ENCODE peak calls at places on chromosomes 1 and 21, in eight cellular contexts. P is RWPE1, V is WTC11, E is nephron progenitor cell, X is sigmoid colon, R is mammary epithelial cell, N is epithelial cell of esophagus, T is left ventricle myocardium inferior. C is an unnamed sample.

GRCh38 chr1:87968259-87968955 is 639.7 kb downstream of the LMO4 start:
- DNase-seq in E (peak), P (no peak), T (peak), R (no peak), N (no peak), X (peak), V (peak), C (no peak)

GRCh38 chr1:85934531-85934930 is 222.0 kb downstream of the COL24A1 start:
- DNase-seq in X (no peak), R (no peak), E (no peak), V (no peak), P (no peak), T (no peak), N (no peak), C (no peak)

GRCh38 chr21:45134677-45135076 is 60.3 kb downstream of the ADARB1 start:
- DNase-seq in X (no peak), E (no peak), T (no peak), P (no peak), V (no peak), N (no peak), R (no peak), C (no peak)

GRCh38 chr1:244599937-244600350 is 53.0 kb upstream of the DESI2 start:
- DNase-seq in P (peak), E (no peak), X (no peak), R (peak), N (peak), T (no peak), V (no peak), C (no peak)

GRCh38 chr1:50564417-50564816 is 141.2 kb upstream of the DMRTA2 start:
- DNase-seq in N (no peak), T (no peak), V (no peak), E (no peak), X (no peak), P (no peak), R (no peak), C (no peak)

GRCh38 chr1:42730002-42730401 is 10.0 kb downstream of the CLDN19 start:
- DNase-seq in E (no peak), T (no peak), V (peak), X (no peak), R (no peak), P (no peak), N (no peak), C (no peak)

GRCh38 chr1:25897754-25898153 is 8.5 kb downstream of the STMN1 start:
- DNase-seq in R (no peak), T (no peak), X (peak), P (no peak), N (no peak), V (no peak), E (no peak), C (no peak)

GRCh38 chr1:118984990-118985608 is 3.0 kb downstream of the TBX15 start:
- DNase-seq in X (no peak), N (no peak), R (no peak), E (no peak), P (no peak), V (no peak), T (no peak), C (no peak)

GRCh38 chr1:38131024-38131585 is 84.5 kb upstream of the POU3F1 start:
- DNase-seq in T (no peak), X (peak), P (no peak), R (no peak), V (no peak), N (no peak), E (no peak), C (no peak)

GRCh38 chr1:174217787-174218574 is 58.7 kb downstream of the RABGAP1L start:
- DNase-seq in N (peak), R (peak), V (no peak), E (no peak), X (no peak), T (no peak), P (no peak), C (no peak)

GRCh38 chr21:44869860-44870747 is 3.4 kb downstream of the PTTG1IP start:
- DNase-seq in P (peak), N (peak), V (no peak), T (no peak), X (peak), E (no peak), R (peak), C (no peak)

GRCh38 chr1:220876511-220877347 is 2.5 kb upstream of the HLX start:
- DNase-seq in P (no peak), T (no peak), E (peak), V (peak), N (no peak), X (no peak), R (no peak), C (no peak)

GRCh38 chr1:78061825-78062523 is 16.2 kb downstream of the GIPC2 start:
- DNase-seq in N (peak), E (no peak), X (no peak), T (no peak), R (peak), P (no peak), V (no peak), C (no peak)

GRCh38 chr1:6859415-6860343 is 74.4 kb downstream of the CAMTA1 start:
- DNase-seq in X (no peak), N (peak), P (peak), T (no peak), V (no peak), E (no peak), R (peak), C (no peak)

GRCh38 chr21:39022901-39023693 is 160.2 kb downstream of the PSMG1 start:
- DNase-seq in R (no peak), V (no peak), N (no peak), T (peak), E (peak), X (peak), P (no peak), C (no peak)
- TF ChIP-seq CTCF in R (peak), V (no peak), N (peak), T (peak), E (peak), X (no peak), P (no peak), C (peak)

DNA sequence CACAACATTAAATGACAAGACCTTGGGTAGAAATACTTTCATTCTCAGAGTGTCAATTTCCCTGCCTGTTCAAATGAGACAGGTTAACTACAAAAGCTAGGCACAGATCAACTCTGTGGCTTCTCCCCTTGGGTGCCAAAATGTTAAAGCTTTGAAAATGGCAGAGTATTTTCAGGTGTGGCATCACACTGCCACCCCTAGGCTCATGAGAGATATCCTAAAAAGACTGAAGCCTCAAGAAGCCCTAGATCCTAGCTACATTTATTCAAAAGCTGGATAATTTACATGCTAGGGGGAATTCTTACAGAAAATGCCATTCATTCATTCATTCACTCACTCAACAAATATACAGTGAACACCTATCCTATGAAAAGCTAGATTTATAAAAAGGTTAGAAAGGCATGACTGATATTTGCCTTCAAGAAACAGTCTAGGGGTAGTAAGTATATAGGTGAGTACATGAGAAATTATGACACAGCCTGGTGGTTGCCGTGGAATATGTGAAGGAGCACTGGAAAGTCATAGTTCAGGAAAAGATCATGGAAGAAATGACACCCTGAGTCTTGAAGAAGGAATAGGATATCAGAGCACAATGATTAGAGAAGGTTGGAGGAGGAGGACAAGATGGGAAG is 15.9 kb upstream of the RAB4A start:
- DNase-seq in P (no peak), E (no peak), R (no peak), T (no peak), X (no peak), N (peak), V (no peak), C (no peak)
- TF ChIP-seq CTCF in P (peak), E (peak), R (peak), T (peak), X (peak), N (peak), V (no peak), C (peak)

DNA sequence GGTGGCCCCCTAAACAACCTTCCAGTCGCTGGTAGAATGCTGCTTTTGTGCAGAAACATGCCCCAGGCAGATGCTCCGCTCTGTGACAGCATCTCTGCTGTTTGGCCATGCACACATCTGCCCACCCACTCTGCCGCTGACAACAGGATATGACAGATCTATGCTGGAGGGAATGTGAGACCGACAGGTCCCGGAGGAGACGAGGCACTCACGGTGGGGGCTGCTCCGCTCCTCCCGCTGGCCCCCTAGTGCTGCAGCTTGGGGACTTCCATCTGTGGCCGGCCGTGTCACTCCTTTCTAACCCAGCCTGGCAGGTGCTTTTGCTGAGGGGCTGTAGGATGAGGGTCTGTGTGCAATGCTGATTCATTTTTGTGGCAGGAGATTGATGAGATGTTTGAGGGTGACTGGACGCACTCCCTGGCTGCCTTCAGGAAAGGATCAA is 49.1 kb upstream of the DMRTB1 start:
- DNase-seq in R (no peak), T (no peak), V (no peak), X (peak), E (peak), P (no peak), N (peak), C (no peak)
- TF ChIP-seq CTCF in R (no peak), T (no peak), V (no peak), X (no peak), E (no peak), P (no peak), N (no peak), C (no peak)

DNA sequence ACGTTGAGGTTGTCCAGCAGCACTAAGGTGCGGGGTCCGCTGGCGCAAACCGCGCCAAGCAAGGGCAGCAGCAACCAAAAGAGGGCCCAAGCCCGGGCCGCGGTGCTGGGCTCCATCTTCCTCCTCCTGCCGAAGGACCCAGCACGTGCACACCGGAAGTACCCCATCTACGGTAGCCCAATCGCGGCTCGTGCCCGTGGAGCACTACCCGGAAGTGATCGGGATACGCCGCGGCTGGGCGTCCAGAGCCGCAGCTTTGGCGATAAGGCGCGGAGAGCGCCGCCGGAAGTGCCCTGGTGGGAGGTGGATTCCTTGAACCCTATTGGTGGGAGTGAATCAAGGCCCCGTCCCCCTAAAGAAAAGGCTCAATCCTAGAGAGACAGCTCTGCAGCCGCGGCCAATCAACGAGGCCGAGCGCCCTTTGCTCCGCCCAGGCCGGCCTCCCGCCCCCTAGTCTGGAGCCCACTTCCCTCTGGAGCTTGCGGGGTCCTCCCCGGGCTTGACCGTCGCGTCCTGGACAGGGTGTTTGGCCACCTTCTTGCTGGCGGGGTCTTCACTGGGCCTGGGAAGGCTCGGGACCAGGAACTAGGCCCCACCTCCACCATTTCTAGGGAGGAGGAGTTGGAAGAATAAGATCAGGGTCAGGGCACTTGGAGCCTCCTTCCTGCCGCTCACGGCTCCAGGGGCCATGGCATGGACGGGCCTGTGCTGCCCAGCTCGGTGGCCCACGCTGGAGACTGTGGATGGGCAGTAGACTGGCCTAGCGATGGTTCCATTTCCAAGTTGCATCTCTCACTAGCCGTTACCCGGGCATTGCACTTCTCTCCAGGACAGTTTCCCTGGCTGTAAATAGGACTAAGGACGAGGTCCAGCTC is at the start of gene DDOST:
- DNase-seq in P (peak), R (peak), T (peak), X (peak), V (peak), E (peak), N (peak), C (no peak)
- TF ChIP-seq CTCF in P (no peak), R (peak), T (peak), X (peak), V (no peak), E (no peak), N (peak), C (peak)

GRCh38 chr1:4687943-4688342 is 33.5 kb downstream of the AJAP1 start:
- DNase-seq in P (no peak), V (no peak), T (no peak), X (no peak), N (no peak), R (no peak), E (no peak), C (peak)
- TF ChIP-seq CTCF in P (no peak), V (no peak), T (no peak), X (no peak), N (no peak), R (no peak), E (no peak), C (no peak)

C was measured in chondrocyte.